ENCODE peak calls at places on chromosome 6, in six cellular contexts. Q, J, U, P, O and S are unnamed samples.

GRCh38 chr6:439681-440167 is 48.2 kb downstream of the IRF4 start:
- DNase-seq in O (no peak), P (no peak), Q (no peak), J (no peak), U (no peak), S (peak; percentile 83)

GRCh38 chr6:34425132-34425497 is 754 bp downstream of the RPS10 start:
- DNase-seq in Q (no peak), J (no peak), P (no peak), O (no peak), U (no peak), S (no peak)

GRCh38 chr6:23621026-23621425 is 505.0 kb upstream of the NRSN1 start:
- DNase-seq in O (no peak), Q (no peak), P (no peak), U (no peak), J (no peak), S (no peak)

GRCh38 chr6:110341671-110342304 is 16.4 kb downstream of the METTL24 start:
- DNase-seq in P (no peak), O (no peak), U (no peak), Q (no peak), J (peak; percentile 58), S (no peak)

GRCh38 chr6:84785676-84786075 is 21.3 kb upstream of the TBX18 start:
- DNase-seq in J (no peak), P (no peak), O (no peak), Q (no peak), U (no peak), S (no peak)

GRCh38 chr6:133646021-133646682 is 242.8 kb upstream of the TCF21 start:
- DNase-seq in J (no peak), P (no peak), O (no peak), U (no peak), Q (no peak), S (no peak)

GRCh38 chr6:46262928-46263708 is 92.3 kb upstream of the ENPP5 start:
- DNase-seq in J (no peak), P (no peak), U (no peak), Q (no peak), O (no peak), S (no peak)

GRCh38 chr6:38233161-38233791 is 406.5 kb downstream of the BTBD9 start:
- DNase-seq in P (no peak), U (no peak), Q (no peak), J (no peak), O (no peak), S (no peak)

GRCh38 chr6:42406296-42407280 is 45.1 kb downstream of the TRERF1 start:
- DNase-seq in O (no peak), P (no peak), Q (no peak), U (no peak), J (no peak), S (no peak)

GRCh38 chr6:29005183-29005885 is at the start of gene ZNF311:
- DNase-seq in U (no peak), P (no peak), O (peak; percentile 70), Q (peak; percentile 36), J (peak; percentile 39), S (peak; percentile 67)

GRCh38 chr6:116881236-116881635 is 4.2 kb downstream of the RFX6 start:
- DNase-seq in P (no peak), Q (no peak), U (no peak), J (no peak), O (no peak), S (no peak)

GRCh38 chr6:93731306-93731705 is 311.9 kb upstream of the EPHA7 start:
- DNase-seq in O (no peak), Q (no peak), U (no peak), J (no peak), P (no peak), S (no peak)

GRCh38 chr6:142886431-142887170 is 58.4 kb downstream of the HIVEP2 start:
- DNase-seq in O (no peak), J (no peak), P (no peak), U (no peak), Q (peak; percentile 86), S (no peak)

GRCh38 chr6:7486951-7487350 is 54.5 kb upstream of the DSP start:
- DNase-seq in P (no peak), U (no peak), O (no peak), J (no peak), Q (no peak), S (no peak)

GRCh38 chr6:47483853-47484546 is 6.4 kb downstream of the CD2AP start:
- DNase-seq in J (no peak), P (no peak), U (no peak), O (no peak), Q (no peak), S (no peak)

GRCh38 chr6:158150701-158151100 is 17.4 kb downstream of the SERAC1 start:
- DNase-seq in O (no peak), J (no peak), P (no peak), Q (no peak), U (no peak), S (no peak)

GRCh38 chr6:125835221-125835744 is 44.5 kb downstream of the NCOA7 start:
- DNase-seq in J (no peak), O (no peak), Q (no peak), U (no peak), P (no peak), S (no peak)

GRCh38 chr6:20946890-20947289 is 412.6 kb downstream of the CDKAL1 start:
- DNase-seq in J (no peak), O (no peak), U (no peak), P (no peak), Q (no peak), S (no peak)

GRCh38 chr6:8013763-8014162 is 50.4 kb downstream of the BLOC1S5 start:
- DNase-seq in Q (no peak), U (no peak), J (no peak), O (no peak), P (no peak), S (no peak)

GRCh38 chr6:39855356-39855995 is 63.3 kb downstream of the DAAM2 start:
- DNase-seq in P (no peak), U (no peak), O (no peak), J (no peak), Q (no peak), S (no peak)

GRCh38 chr6:143408151-143408786 is 42.2 kb downstream of the ADAT2 start:
- DNase-seq in O (no peak), J (no peak), P (no peak), U (no peak), Q (no peak), S (no peak)

GRCh38 chr6:21082091-21082490 is 511.5 kb upstream of the SOX4 start:
- DNase-seq in O (no peak), P (no peak), U (no peak), Q (no peak), J (no peak), S (no peak)

GRCh38 chr6:136070815-136071214 is 179.3 kb downstream of the MTFR2 start:
- DNase-seq in P (no peak), O (no peak), Q (no peak), J (no peak), U (no peak), S (no peak)

GRCh38 chr6:99822741-99823512 is 171.1 kb downstream of the MCHR2 start:
- DNase-seq in P (no peak), Q (peak; percentile 77), U (no peak), O (peak; percentile 55), J (no peak), S (no peak)

GRCh38 chr6:168711049-168711640 is 270.2 kb downstream of the SMOC2 start:
- DNase-seq in U (no peak), J (no peak), Q (no peak), P (no peak), O (no peak), S (no peak)
- TF ChIP-seq CTCF in U (peak; percentile 93), J (peak; percentile 47), Q (no peak), P (no peak), O (peak; percentile 46), S (no peak)

DNA sequence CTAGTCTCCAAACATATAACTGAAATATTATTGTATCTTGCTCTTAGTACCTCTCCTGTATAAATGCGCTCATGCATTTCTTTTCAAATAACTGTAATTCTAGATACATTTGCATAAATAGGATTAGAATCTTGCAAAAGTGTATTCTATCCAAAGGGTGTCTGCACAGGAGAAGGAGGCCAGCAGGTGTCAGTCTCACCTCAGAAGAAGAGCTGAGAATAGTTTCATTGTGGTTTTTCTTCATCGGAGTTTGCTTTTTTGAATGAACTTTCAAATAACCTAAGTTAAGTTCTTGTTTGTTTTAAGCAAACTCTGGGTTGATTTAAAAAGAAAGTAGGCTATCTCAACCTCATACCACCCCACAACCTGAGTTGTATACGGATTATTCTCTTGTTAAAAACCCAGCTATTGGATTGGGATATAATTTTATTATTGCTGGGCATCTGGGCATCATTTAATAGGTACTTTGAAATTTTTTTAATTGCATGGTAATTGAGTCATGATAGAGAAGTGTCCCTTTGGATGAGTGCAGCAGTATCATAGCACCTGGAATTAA is 125.0 kb upstream of the MLIP start:
- DNase-seq in P (no peak), J (peak; percentile 46), U (no peak), O (peak; percentile 49), Q (peak; percentile 41), S (peak; percentile 37)
- TF ChIP-seq CTCF in P (no peak), J (peak; percentile 37), U (peak; percentile 72), O (peak; percentile 85), Q (peak; percentile 91), S (no peak)

GRCh38 chr6:109094351-109095035 is at the start of gene SESN1:
- DNase-seq in U (peak; percentile 78), P (peak; percentile 70), O (peak; percentile 93), J (peak; percentile 93), Q (peak; percentile 88), S (peak; percentile 91)

GRCh38 chr6:109095821-109096084 is 446 bp downstream of the CEP57L1 start:
- DNase-seq in J (no peak), P (no peak), U (no peak), Q (no peak), O (no peak), S (no peak)

GRCh38 chr6:109096198-109096597 is 891 bp downstream of the CEP57L1 start:
- DNase-seq in J (no peak), Q (no peak), P (no peak), U (no peak), O (no peak), S (no peak)

GRCh38 chr6:109093732-109094131 is 914 bp downstream of the SESN1 start:
- DNase-seq in P (no peak), O (no peak), Q (no peak), J (no peak), U (no peak), S (no peak)

DNA sequence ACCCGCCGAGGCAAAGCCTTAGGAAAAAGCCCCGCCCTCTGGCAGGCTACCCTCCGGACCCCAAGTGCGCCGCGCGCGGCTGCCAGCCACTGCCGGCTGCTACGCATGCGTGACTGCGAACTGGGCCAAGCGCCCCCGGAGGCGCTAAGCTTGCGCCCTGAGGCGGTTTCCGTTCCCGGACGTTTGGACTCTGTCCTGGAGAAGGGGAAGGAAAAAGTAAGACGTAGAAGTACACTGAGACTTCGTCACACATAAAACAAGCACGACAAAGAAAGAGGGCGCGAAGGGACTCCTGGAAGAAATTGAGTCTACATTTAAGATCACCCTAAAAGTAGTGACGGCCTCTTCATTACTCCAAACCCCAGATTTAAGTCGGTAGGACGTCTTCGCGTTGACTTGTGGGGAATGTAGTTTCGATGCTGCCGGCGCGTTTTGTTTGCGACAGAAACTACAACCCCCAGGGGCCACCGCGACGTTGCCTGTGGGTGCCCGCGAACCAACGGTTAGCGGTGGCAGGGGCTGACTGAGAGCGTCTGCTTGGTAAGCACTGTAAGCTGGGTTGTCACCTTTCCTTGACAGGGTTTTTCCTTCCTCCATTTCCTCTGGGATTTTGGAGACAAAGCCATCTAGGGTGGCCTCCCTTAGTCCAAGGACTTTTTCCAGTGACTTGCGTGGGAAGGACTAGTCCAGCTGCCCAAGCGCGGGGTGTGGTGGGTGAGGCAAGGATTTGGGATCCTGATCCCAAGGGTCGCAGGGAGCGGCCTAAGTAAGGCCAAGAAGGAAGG is at the start of gene CEP57L1:
- DNase-seq in Q (peak; percentile 97), U (peak; percentile 95), O (peak; percentile 98), P (peak; percentile 90), J (peak; percentile 99), S (peak; percentile 99)
- TF ChIP-seq CTCF in Q (peak; percentile 31), U (no peak), O (no peak), P (no peak), J (no peak), S (no peak)

GRCh38 chr6:31474871-31475286 is 23.1 kb upstream of the MICB start:
- DNase-seq in O (no peak), Q (no peak), J (peak; percentile 74), P (no peak), U (no peak), S (no peak)
- TF ChIP-seq CTCF in O (no peak), Q (peak; percentile 34), J (peak; percentile 69), P (peak; percentile 27), U (peak; percentile 43), S (no peak)